ENCODE peak calls at places on chromosomes 2 and 18, in four cellular contexts. L is spleen, H is A549, E is upper lobe of left lung. V is an unnamed sample.

GRCh38 chr2:201532686-201533304 is 81.3 kb downstream of the STRADB start:
- DNase-seq in L (no peak), H (no peak), E (no peak), V (no peak)

GRCh38 chr2:218081695-218082094 is 12.6 kb downstream of the RUFY4 start:
- DNase-seq in L (no peak), H (no peak), E (no peak), V (no peak)

GRCh38 chr2:30106543-30106942 is 40.3 kb upstream of the YPEL5 start:
- DNase-seq in L (no peak), H (no peak), E (no peak), V (no peak)

GRCh38 chr2:128654404-128654803 is 335.7 kb upstream of the HS6ST1 start:
- DNase-seq in L (peak), H (no peak), E (peak), V (peak)

GRCh38 chr2:227163998-227164744 is at the start of the genes COL4A3 and COL4A4:
- DNase-seq in L (peak), H (peak), E (peak), V (peak)

GRCh38 chr18:7817596-7817995 is 250.5 kb downstream of the PTPRM start:
- DNase-seq in L (no peak), H (no peak), E (no peak), V (peak)

GRCh38 chr2:232389327-232389726 is 10.8 kb downstream of the ALPP start:
- DNase-seq in L (no peak), H (peak), E (no peak), V (no peak)

GRCh38 chr18:55337908-55338521 is 250.0 kb downstream of the TCF4 start:
- DNase-seq in L (no peak), H (no peak), E (no peak), V (no peak)

GRCh38 chr2:134668821-134669220 is 50.0 kb downstream of the TMEM163 start:
- DNase-seq in L (peak), H (no peak), E (peak), V (peak)

GRCh38 chr2:51866361-51866760 is 834.4 kb upstream of the NRXN1 start:
- DNase-seq in L (no peak), H (no peak), E (no peak), V (no peak)

GRCh38 chr2:163698857-163699256 is 37.0 kb downstream of the FIGN start:
- DNase-seq in L (no peak), H (no peak), E (no peak), V (no peak)

GRCh38 chr2:196431957-196432356 is 207.6 kb upstream of the CCDC150 start:
- DNase-seq in L (no peak), H (peak), E (no peak), V (no peak)

GRCh38 chr2:65064728-65065552 is 8.7 kb downstream of the CEP68 start:
- DNase-seq in L (peak), H (peak), E (peak), V (peak)

GRCh38 chr2:180677928-180678327 is 302.5 kb upstream of the UBE2E3 start:
- DNase-seq in L (no peak), H (no peak), E (no peak), V (no peak)

GRCh38 chr2:224584111-224584764 is 925 bp downstream of the CUL3 start:
- DNase-seq in L (peak), H (peak), E (peak), V (no peak)

GRCh38 chr2:218648473-218649100 is 10.8 kb downstream of the ZNF142 start:
- DNase-seq in L (no peak), H (peak), E (peak), V (no peak)

GRCh38 chr2:70960833-70961647 is 17.4 kb upstream of the ANKRD53 start:
- DNase-seq in L (peak), H (no peak), E (peak), V (peak)

GRCh38 chr2:68103026-68103425 is 40.2 kb upstream of the C1D start:
- DNase-seq in L (no peak), H (no peak), E (no peak), V (no peak)

GRCh38 chr2:72037322-72037721 is 110.3 kb downstream of the CYP26B1 start:
- DNase-seq in L (peak), H (no peak), E (no peak), V (peak)

GRCh38 chr2:238415036-238415764 is 11.5 kb upstream of the ASB1 start:
- DNase-seq in L (no peak), H (no peak), E (no peak), V (no peak)

GRCh38 chr2:2756886-2757285 is 425.8 kb upstream of the MYT1L start:
- DNase-seq in L (peak), H (no peak), E (no peak), V (no peak)

GRCh38 chr2:209368924-209369323 is 54.9 kb upstream of the MAP2 start:
- DNase-seq in L (no peak), H (peak), E (peak), V (no peak)

GRCh38 chr18:10751711-10752110 is 225.9 kb downstream of the NAPG start:
- DNase-seq in L (no peak), H (no peak), E (no peak), V (no peak)

GRCh38 chr18:9661564-9661963 is 46.5 kb upstream of the RAB31 start:
- DNase-seq in L (no peak), H (no peak), E (no peak), V (no peak)
- TF ChIP-seq CTCF in L (no peak), H (peak), E (no peak), V (no peak)

GRCh38 chr2:96325038-96325883 is at the start of gene ITPRIPL1:
- DNase-seq in L (peak), H (no peak), E (no peak), V (no peak)
- TF ChIP-seq POLR2A in L (no peak), H (no peak), E (no peak), V (no peak)

GRCh38 chr2:42827647-42828486 is 35.5 kb upstream of the HAAO start:
- DNase-seq in L (peak), H (peak), E (peak), V (peak)
- H3K4me3 ChIP-seq in L (peak), H (peak), E (no peak), V (no peak)

GRCh38 chr2:27211241-27211942 is 449 bp upstream of the ATRAID start:
- DNase-seq in L (peak), H (peak), E (no peak), V (peak)
- TF ChIP-seq CTCF in L (no peak), H (no peak), E (no peak), V (no peak)

GRCh38 chr2:62708751-62709150 is 3.2 kb downstream of the EHBP1 start:
- DNase-seq in L (no peak), H (no peak), E (no peak), V (no peak)

GRCh38 chr2:62706721-62707516 is 1.4 kb downstream of the EHBP1 start:
- DNase-seq in L (no peak), H (no peak), E (no peak), V (no peak)

GRCh38 chr2:62705007-62705829 is at the start of gene EHBP1:
- DNase-seq in L (peak), H (peak), E (peak), V (peak)

GRCh38 chr2:62704654-62705006 is 883 bp upstream of the EHBP1 start:
- DNase-seq in L (no peak), H (no peak), E (no peak), V (no peak)

DNA sequence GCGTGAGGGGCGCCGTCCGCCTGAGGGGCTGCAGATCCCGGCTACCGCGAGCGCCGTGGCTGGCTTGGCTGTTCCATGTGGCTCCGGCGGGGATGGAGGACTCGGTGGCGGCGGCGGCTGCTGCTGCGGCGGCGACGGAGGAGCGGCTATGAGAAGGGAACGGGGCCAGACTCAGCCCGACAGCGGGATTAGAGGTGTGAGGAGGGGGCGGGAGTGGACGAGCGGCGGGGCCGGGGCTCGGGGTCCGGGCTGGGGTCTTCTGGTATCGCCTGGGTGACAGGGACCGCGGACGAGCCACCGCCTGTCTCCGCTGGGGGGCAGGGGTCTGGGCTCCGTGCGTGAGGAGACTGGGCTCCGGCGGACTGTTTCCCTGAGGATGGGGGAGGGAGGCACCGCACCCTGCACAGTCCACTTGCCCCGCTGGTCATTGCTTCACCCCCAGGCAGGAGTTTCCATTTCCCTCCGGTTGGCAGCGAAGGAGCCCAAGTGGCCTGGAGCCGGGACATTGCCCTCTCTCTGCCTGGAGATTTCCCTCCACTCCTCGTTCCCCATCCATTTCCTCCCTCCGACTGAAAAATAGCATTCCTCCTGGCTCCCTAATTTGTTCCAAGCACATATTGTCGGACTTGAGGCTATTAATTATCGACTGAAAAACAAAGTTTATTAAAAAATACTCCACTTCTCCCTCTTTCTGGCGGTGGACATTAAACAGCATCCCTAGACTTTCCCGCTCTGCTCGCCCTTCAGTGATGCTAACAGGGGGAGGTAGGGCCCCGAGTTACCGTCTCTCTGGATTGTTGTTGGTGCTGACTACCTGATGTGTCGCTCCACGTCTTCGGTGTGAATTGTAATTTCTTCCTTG is 577 bp downstream of the EHBP1 start:
- DNase-seq in L (no peak), H (peak), E (peak), V (peak)
- TF ChIP-seq POLR2A in L (no peak), H (peak), E (no peak), V (no peak)

DNA sequence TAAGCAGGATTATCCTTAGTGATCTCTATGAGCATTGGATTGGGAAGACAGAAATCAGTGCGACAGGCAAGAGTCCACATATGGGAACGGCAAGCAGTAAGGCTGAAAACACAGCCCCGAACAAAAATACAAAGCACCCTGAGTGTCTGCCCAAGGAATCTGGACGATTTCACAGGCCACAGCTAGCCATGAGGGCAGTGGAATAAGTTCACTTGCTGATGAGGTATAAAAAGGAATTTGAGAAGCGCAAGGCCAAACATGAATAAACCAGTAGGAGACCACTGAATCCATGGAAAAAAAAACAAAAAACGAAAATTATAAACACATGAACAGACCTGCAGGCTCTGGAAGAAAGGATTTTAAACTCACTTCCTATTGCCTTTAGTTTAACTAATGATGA is 24.3 kb downstream of the WDSUB1 start:
- DNase-seq in L (no peak), H (no peak), E (no peak), V (no peak)
- H3K4me3 ChIP-seq in L (no peak), H (no peak), E (no peak), V (no peak)

DNA sequence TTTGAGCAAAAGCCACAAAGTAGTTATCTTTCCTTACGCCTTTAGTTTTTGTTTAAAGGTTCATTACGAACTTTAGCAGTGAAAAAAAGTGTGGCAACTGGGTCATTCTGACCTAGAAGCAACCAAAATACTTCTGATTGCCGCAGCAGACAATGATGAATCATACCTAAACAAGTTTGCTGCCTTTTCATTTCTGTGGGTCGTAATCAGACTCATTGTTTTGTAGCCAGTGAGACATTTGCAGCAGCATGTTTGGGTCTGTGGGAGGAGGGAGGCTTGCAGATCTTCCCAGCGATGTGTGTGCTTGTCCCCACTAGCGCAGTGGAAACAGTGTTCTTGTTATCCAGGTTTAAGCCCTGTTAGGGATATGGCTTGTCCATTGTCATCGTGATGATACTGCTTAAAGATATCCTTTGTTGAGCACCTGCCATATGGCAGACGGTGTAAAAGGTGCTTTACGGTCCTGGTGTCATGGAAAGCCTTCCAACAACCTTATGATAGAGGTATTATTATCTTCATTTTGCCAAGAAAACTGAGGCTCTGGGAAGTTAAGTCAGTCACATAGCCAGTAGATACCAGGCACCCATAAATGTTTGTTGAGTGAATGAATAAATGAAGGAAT is 1.3 kb upstream of the GREB1 start:
- DNase-seq in L (no peak), H (no peak), E (no peak), V (no peak)
- TF ChIP-seq CTCF in L (no peak), H (no peak), E (no peak), V (no peak)

DNA sequence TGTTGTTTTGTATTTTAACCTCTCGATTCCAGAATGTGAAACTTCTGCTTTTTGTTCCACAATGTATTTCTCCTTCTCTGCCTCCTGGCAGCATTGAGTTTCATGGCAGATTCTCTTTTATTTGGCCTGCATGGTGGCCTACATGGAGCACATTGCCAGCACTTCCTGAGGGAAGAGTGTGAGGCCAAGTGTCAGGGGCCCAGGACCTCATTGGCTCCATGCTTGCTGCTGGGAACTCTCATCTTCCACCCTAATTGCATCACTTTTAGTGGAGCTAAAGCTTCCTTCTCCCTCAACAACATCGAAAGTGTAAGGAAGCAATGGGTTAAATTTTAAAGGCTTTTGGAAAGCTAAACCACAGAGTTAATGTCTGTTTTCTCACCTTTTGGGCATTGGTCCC is 9.5 kb downstream of the TRIB2 start:
- DNase-seq in L (no peak), H (no peak), E (no peak), V (no peak)
- TF ChIP-seq POLR2A in L (no peak), H (no peak), E (no peak), V (no peak)

DNA sequence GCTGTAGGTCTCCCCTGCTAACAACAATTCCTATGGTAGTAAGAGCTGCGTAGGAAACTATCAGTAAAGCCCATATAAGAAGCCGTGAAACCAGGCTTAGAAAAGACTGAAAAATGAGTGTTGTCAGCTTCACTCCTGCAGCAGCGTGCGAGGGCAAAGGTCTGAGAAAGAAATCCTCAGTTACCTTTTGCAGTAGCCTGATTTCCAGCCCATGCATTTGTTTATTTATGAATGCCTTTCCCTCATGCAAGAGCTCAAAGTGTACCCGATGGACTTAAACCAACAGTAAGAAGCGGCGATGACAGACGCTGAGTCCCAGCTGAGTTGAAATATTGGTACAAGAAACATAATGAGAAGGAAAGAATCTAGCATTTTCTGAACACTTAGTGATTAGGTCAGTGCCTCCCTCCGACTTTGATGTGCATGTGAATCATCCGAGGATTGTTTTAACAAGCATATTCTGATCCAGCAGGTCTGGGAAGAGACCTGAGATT is 15.0 kb upstream of the POLI start:
- DNase-seq in L (no peak), H (no peak), E (no peak), V (no peak)
- H3K4me3 ChIP-seq in L (no peak), H (peak), E (no peak), V (no peak)

GRCh38 chr2:177598321-177598922 is 205.8 kb downstream of the AGPS start:
- DNase-seq in L (no peak), H (no peak), E (no peak), V (no peak)
- TF ChIP-seq CTCF in L (no peak), H (no peak), E (no peak), V (no peak)

V was measured in lower leg skin.